ENCODE peak calls at places on chromosomes 4 and X, in five cellular contexts. One of them, this sample, is unnamed.

GRCh38 chr4:10298681-10299080 is 158.5 kb downstream of the ZNF518B start:
- DNase-seq in adrenal gland: no peak
- DNase-seq in nephron progenitor cell: no peak
- DNase-seq in cardiac muscle cell: no peak
- DNase-seq in fibroblast of lung: no peak
- DNase-seq in this sample: no peak

GRCh38 chr4:88107406-88108107 is 50.9 kb downstream of the ABCG2 start:
- DNase-seq in adrenal gland: peak
- DNase-seq in cardiac muscle cell: no peak
- DNase-seq in fibroblast of lung: peak
- DNase-seq in nephron progenitor cell: no peak
- DNase-seq in this sample: peak

GRCh38 chrX:150873616-150874015 is 24.9 kb downstream of the CD99L2 start:
- DNase-seq in fibroblast of lung: peak
- DNase-seq in nephron progenitor cell: no peak
- DNase-seq in adrenal gland: no peak
- DNase-seq in cardiac muscle cell: no peak
- DNase-seq in this sample: peak

GRCh38 chr4:40194602-40195161 is 2.1 kb upstream of the RHOH start:
- DNase-seq in adrenal gland: no peak
- DNase-seq in fibroblast of lung: no peak
- DNase-seq in nephron progenitor cell: no peak
- DNase-seq in cardiac muscle cell: no peak
- DNase-seq in this sample: no peak

GRCh38 chr4:15034071-15034764 is 31.9 kb downstream of the CPEB2 start:
- DNase-seq in fibroblast of lung: peak
- DNase-seq in nephron progenitor cell: no peak
- DNase-seq in cardiac muscle cell: no peak
- DNase-seq in adrenal gland: peak
- DNase-seq in this sample: peak

GRCh38 chr4:40299704-40300336 is 35.3 kb upstream of the CHRNA9 start:
- DNase-seq in cardiac muscle cell: no peak
- DNase-seq in nephron progenitor cell: no peak
- DNase-seq in fibroblast of lung: no peak
- DNase-seq in adrenal gland: no peak
- DNase-seq in this sample: no peak

GRCh38 chrX:104098151-104098808 is 14.0 kb upstream of the ZCCHC18 start:
- DNase-seq in nephron progenitor cell: peak
- DNase-seq in fibroblast of lung: peak
- DNase-seq in adrenal gland: peak
- DNase-seq in cardiac muscle cell: peak
- DNase-seq in this sample: peak

GRCh38 chr4:80014531-80014930 is 58.5 kb downstream of the ANTXR2 start:
- DNase-seq in nephron progenitor cell: no peak
- DNase-seq in fibroblast of lung: peak
- DNase-seq in adrenal gland: peak
- DNase-seq in cardiac muscle cell: no peak
- DNase-seq in this sample: no peak

GRCh38 chrX:17967888-17968287 is 106.8 kb upstream of the RAI2 start:
- DNase-seq in cardiac muscle cell: no peak
- DNase-seq in adrenal gland: no peak
- DNase-seq in fibroblast of lung: no peak
- DNase-seq in nephron progenitor cell: no peak
- DNase-seq in this sample: no peak

GRCh38 chr4:57148831-57149230 is 38.6 kb upstream of the IGFBP7 start:
- DNase-seq in fibroblast of lung: peak
- DNase-seq in nephron progenitor cell: no peak
- DNase-seq in cardiac muscle cell: no peak
- DNase-seq in adrenal gland: no peak
- DNase-seq in this sample: peak

GRCh38 chr4:120716346-120716745 is 206.2 kb downstream of the PRDM5 start:
- DNase-seq in fibroblast of lung: no peak
- DNase-seq in nephron progenitor cell: no peak
- DNase-seq in adrenal gland: no peak
- DNase-seq in cardiac muscle cell: no peak
- DNase-seq in this sample: no peak

GRCh38 chr4:42768125-42768748 is 111.3 kb upstream of the ATP8A1 start:
- DNase-seq in nephron progenitor cell: no peak
- DNase-seq in fibroblast of lung: no peak
- DNase-seq in adrenal gland: no peak
- DNase-seq in cardiac muscle cell: no peak
- DNase-seq in this sample: no peak

GRCh38 chrX:42615161-42615563 is 162.8 kb downstream of the PPP1R2C start:
- DNase-seq in adrenal gland: no peak
- DNase-seq in cardiac muscle cell: no peak
- DNase-seq in fibroblast of lung: no peak
- DNase-seq in nephron progenitor cell: peak
- DNase-seq in this sample: peak

GRCh38 chr4:5710065-5710961 is 688 bp upstream of the EVC start:
- DNase-seq in nephron progenitor cell: no peak
- DNase-seq in fibroblast of lung: peak
- DNase-seq in adrenal gland: no peak
- DNase-seq in cardiac muscle cell: no peak
- DNase-seq in this sample: no peak

GRCh38 chr4:15349426-15349825 is 78.4 kb upstream of the C1QTNF7 start:
- DNase-seq in adrenal gland: no peak
- DNase-seq in nephron progenitor cell: no peak
- DNase-seq in fibroblast of lung: peak
- DNase-seq in cardiac muscle cell: no peak
- DNase-seq in this sample: peak

GRCh38 chrX:53281321-53281822 is at the start of gene IQSEC2:
- DNase-seq in fibroblast of lung: peak
- DNase-seq in cardiac muscle cell: peak
- DNase-seq in adrenal gland: peak
- DNase-seq in nephron progenitor cell: peak
- DNase-seq in this sample: peak

GRCh38 chr4:78454016-78454415 is 97.6 kb upstream of the ANXA3 start:
- DNase-seq in cardiac muscle cell: no peak
- DNase-seq in adrenal gland: no peak
- DNase-seq in fibroblast of lung: no peak
- DNase-seq in nephron progenitor cell: no peak
- DNase-seq in this sample: no peak

GRCh38 chr4:23680616-23681518 is 209.0 kb downstream of the PPARGC1A start:
- DNase-seq in adrenal gland: no peak
- DNase-seq in cardiac muscle cell: no peak
- DNase-seq in nephron progenitor cell: no peak
- DNase-seq in fibroblast of lung: peak
- DNase-seq in this sample: peak

GRCh38 chrX:155962906-155963305 is 34.6 kb upstream of the IL9R start:
- DNase-seq in adrenal gland: no peak
- DNase-seq in fibroblast of lung: no peak
- DNase-seq in cardiac muscle cell: no peak
- DNase-seq in nephron progenitor cell: no peak
- DNase-seq in this sample: no peak

GRCh38 chr4:13706130-13706529 is 78.6 kb upstream of the BOD1L1 start:
- DNase-seq in cardiac muscle cell: peak
- DNase-seq in nephron progenitor cell: no peak
- DNase-seq in adrenal gland: no peak
- DNase-seq in fibroblast of lung: no peak
- DNase-seq in this sample: peak

GRCh38 chrX:127888767-127889166 is 163.4 kb downstream of the ACTRT1 start:
- DNase-seq in nephron progenitor cell: no peak
- DNase-seq in fibroblast of lung: no peak
- DNase-seq in cardiac muscle cell: no peak
- DNase-seq in adrenal gland: no peak
- DNase-seq in this sample: no peak

GRCh38 chr4:128468485-128468989 is 180.9 kb upstream of the PGRMC2 start:
- DNase-seq in cardiac muscle cell: no peak
- DNase-seq in adrenal gland: peak
- DNase-seq in fibroblast of lung: peak
- DNase-seq in nephron progenitor cell: no peak
- DNase-seq in this sample: peak

GRCh38 chr4:26860922-26861433 is 337 bp downstream of the STIM2 start:
- DNase-seq in fibroblast of lung: peak
- DNase-seq in cardiac muscle cell: peak
- DNase-seq in nephron progenitor cell: peak
- DNase-seq in adrenal gland: peak
- DNase-seq in this sample: peak

GRCh38 chr4:117588771-117589170 is 445.5 kb upstream of the NDST3 start:
- DNase-seq in adrenal gland: no peak
- DNase-seq in nephron progenitor cell: no peak
- DNase-seq in fibroblast of lung: no peak
- DNase-seq in cardiac muscle cell: no peak
- DNase-seq in this sample: no peak

GRCh38 chrX:42098897-42099296 is 175.5 kb upstream of the CASK start:
- DNase-seq in fibroblast of lung: no peak
- DNase-seq in nephron progenitor cell: peak
- DNase-seq in adrenal gland: no peak
- DNase-seq in cardiac muscle cell: peak
- DNase-seq in this sample: no peak

GRCh38 chr4:183443609-183444148 is 757 bp upstream of the CDKN2AIP start:
- DNase-seq in fibroblast of lung: no peak
- DNase-seq in adrenal gland: peak
- DNase-seq in nephron progenitor cell: no peak
- DNase-seq in cardiac muscle cell: no peak
- DNase-seq in this sample: no peak

GRCh38 chrX:46575991-46576392 is 2.4 kb downstream of the CHST7 start:
- DNase-seq in fibroblast of lung: peak
- DNase-seq in adrenal gland: peak
- DNase-seq in cardiac muscle cell: no peak
- DNase-seq in nephron progenitor cell: peak
- DNase-seq in this sample: peak

GRCh38 chr4:5710962-5711478 is at the start of gene EVC:
- DNase-seq in nephron progenitor cell: peak
- DNase-seq in cardiac muscle cell: peak
- DNase-seq in adrenal gland: peak
- DNase-seq in fibroblast of lung: peak
- DNase-seq in this sample: peak

GRCh38 chr4:124429746-124430250 is 282.7 kb downstream of the ANKRD50 start:
- DNase-seq in adrenal gland: no peak
- DNase-seq in cardiac muscle cell: no peak
- DNase-seq in fibroblast of lung: no peak
- DNase-seq in nephron progenitor cell: no peak
- DNase-seq in this sample: peak

GRCh38 chrX:153602621-153603020 is 3.7 kb upstream of the CCNQ start:
- DNase-seq in fibroblast of lung: no peak
- DNase-seq in adrenal gland: no peak
- DNase-seq in cardiac muscle cell: no peak
- DNase-seq in nephron progenitor cell: no peak
- DNase-seq in this sample: no peak

GRCh38 chr4:31995943-31996901 is 1276.1 kb downstream of the PCDH7 start:
- DNase-seq in adrenal gland: no peak
- DNase-seq in fibroblast of lung: no peak
- DNase-seq in cardiac muscle cell: peak
- DNase-seq in nephron progenitor cell: peak
- DNase-seq in this sample: no peak
- TF ChIP-seq CTCF in adrenal gland: no peak
- TF ChIP-seq CTCF in fibroblast of lung: no peak
- TF ChIP-seq CTCF in cardiac muscle cell: no peak
- TF ChIP-seq CTCF in nephron progenitor cell: no peak
- TF ChIP-seq CTCF in this sample: no peak

GRCh38 chr4:99886146-99886545 is 8.1 kb downstream of the LAMTOR3 start:
- DNase-seq in fibroblast of lung: peak
- DNase-seq in cardiac muscle cell: no peak
- DNase-seq in adrenal gland: no peak
- DNase-seq in nephron progenitor cell: no peak
- DNase-seq in this sample: peak

GRCh38 chr4:99879458-99879857 is 14.8 kb downstream of the LAMTOR3 start:
- DNase-seq in adrenal gland: no peak
- DNase-seq in nephron progenitor cell: no peak
- DNase-seq in fibroblast of lung: no peak
- DNase-seq in cardiac muscle cell: no peak
- DNase-seq in this sample: no peak

GRCh38 chr4:99885687-99886086 is 8.5 kb downstream of the LAMTOR3 start:
- DNase-seq in cardiac muscle cell: no peak
- DNase-seq in fibroblast of lung: no peak
- DNase-seq in adrenal gland: no peak
- DNase-seq in nephron progenitor cell: no peak
- DNase-seq in this sample: no peak

GRCh38 chr4:99887837-99888236 is 6.4 kb downstream of the LAMTOR3 start:
- DNase-seq in cardiac muscle cell: no peak
- DNase-seq in nephron progenitor cell: no peak
- DNase-seq in fibroblast of lung: peak
- DNase-seq in adrenal gland: no peak
- DNase-seq in this sample: peak

DNA sequence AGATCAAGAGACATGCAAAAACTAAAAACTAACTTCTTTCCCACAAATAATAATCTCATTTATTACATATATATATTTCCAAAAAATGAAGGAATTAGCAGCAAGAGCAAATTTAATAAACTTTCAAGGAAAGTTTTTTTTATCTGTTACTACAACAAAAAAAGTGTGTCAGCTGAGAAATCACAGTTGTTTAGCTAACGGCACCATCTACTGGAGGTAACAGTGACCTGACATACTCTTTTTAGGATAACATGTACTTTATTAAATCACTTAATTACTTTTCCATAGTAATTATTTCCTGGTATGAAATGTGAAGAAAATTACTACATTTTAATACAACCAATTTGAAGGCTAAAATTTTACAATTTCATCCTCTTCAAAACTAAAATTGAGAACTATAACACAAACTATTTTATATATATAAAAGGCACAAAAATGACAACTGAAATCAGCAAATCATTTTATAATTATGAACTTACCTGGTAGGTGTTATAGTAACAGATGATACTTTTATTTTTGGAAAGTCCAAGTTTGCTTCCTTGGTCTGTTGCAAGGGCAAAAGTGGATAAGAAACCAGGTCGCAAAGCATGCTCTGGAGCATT is 9.1 kb downstream of the LAMTOR3 start:
- DNase-seq in cardiac muscle cell: peak
- DNase-seq in fibroblast of lung: peak
- DNase-seq in adrenal gland: peak
- DNase-seq in nephron progenitor cell: no peak
- DNase-seq in this sample: peak
- TF ChIP-seq CTCF in cardiac muscle cell: peak
- TF ChIP-seq CTCF in fibroblast of lung: peak
- TF ChIP-seq CTCF in adrenal gland: peak
- TF ChIP-seq CTCF in nephron progenitor cell: peak
- TF ChIP-seq CTCF in this sample: peak

GRCh38 chr4:182089326-182089725 is 153.9 kb upstream of the TENM3 start:
- DNase-seq in nephron progenitor cell: peak
- DNase-seq in fibroblast of lung: no peak
- DNase-seq in cardiac muscle cell: no peak
- DNase-seq in adrenal gland: no peak
- DNase-seq in this sample: peak
- TF ChIP-seq CTCF in nephron progenitor cell: peak
- TF ChIP-seq CTCF in fibroblast of lung: no peak
- TF ChIP-seq CTCF in cardiac muscle cell: no peak
- TF ChIP-seq CTCF in adrenal gland: no peak
- TF ChIP-seq CTCF in this sample: peak

GRCh38 chr4:38166082-38166481 is 205.9 kb downstream of the PTTG2 start:
- DNase-seq in adrenal gland: peak
- DNase-seq in nephron progenitor cell: no peak
- DNase-seq in fibroblast of lung: no peak
- DNase-seq in cardiac muscle cell: no peak
- DNase-seq in this sample: no peak

GRCh38 chr4:38170380-38170779 is 210.2 kb downstream of the PTTG2 start:
- DNase-seq in fibroblast of lung: no peak
- DNase-seq in cardiac muscle cell: no peak
- DNase-seq in nephron progenitor cell: no peak
- DNase-seq in adrenal gland: no peak
- DNase-seq in this sample: no peak

GRCh38 chr4:38170800-38171199 is 210.6 kb downstream of the PTTG2 start:
- DNase-seq in nephron progenitor cell: no peak
- DNase-seq in fibroblast of lung: peak
- DNase-seq in cardiac muscle cell: no peak
- DNase-seq in adrenal gland: no peak
- DNase-seq in this sample: no peak

GRCh38 chr4:38166768-38167167 is 206.6 kb downstream of the PTTG2 start:
- DNase-seq in nephron progenitor cell: no peak
- DNase-seq in adrenal gland: no peak
- DNase-seq in cardiac muscle cell: no peak
- DNase-seq in fibroblast of lung: no peak
- DNase-seq in this sample: no peak

GRCh38 chr4:38169524-38169923 is 209.3 kb downstream of the PTTG2 start:
- DNase-seq in cardiac muscle cell: no peak
- DNase-seq in adrenal gland: no peak
- DNase-seq in fibroblast of lung: peak
- DNase-seq in nephron progenitor cell: no peak
- DNase-seq in this sample: no peak
- TF ChIP-seq CTCF in cardiac muscle cell: no peak
- TF ChIP-seq CTCF in adrenal gland: no peak
- TF ChIP-seq CTCF in fibroblast of lung: no peak
- TF ChIP-seq CTCF in nephron progenitor cell: no peak
- TF ChIP-seq CTCF in this sample: no peak